ENCODE peak calls at places on chromosomes 1 and 21, in four cellular contexts. L is K562, W is GM12878, R is HCT116. B is an unnamed sample.

GRCh38 chr1:247373721-247374141 is 42.1 kb upstream of the ZNF496 start:
- DNase-seq in L (peak; percentile 32), R (no peak), W (no peak), B (no peak)

GRCh38 chr21:38913120-38913975 is 107.6 kb downstream of the ETS2 start:
- DNase-seq in R (peak; percentile 77), W (no peak), L (peak; percentile 72), B (peak; percentile 79)

GRCh38 chr1:231335663-231336602 is 1.7 kb downstream of the EXOC8 start:
- DNase-seq in R (no peak), W (no peak), L (no peak), B (no peak)

GRCh38 chr1:158053276-158053675 is 59.8 kb downstream of the KIRREL1 start:
- DNase-seq in W (no peak), R (no peak), L (no peak), B (no peak)

GRCh38 chr1:11132571-11133293 is 33.1 kb upstream of the EXOSC10 start:
- DNase-seq in L (no peak), W (no peak), R (no peak), B (no peak)

GRCh38 chr1:2073382-2074230 is 23.4 kb downstream of the PRKCZ start:
- DNase-seq in R (no peak), W (no peak), L (peak; percentile 50), B (no peak)

GRCh38 chr21:38468989-38469388 is 29.3 kb downstream of the ERG start:
- DNase-seq in W (no peak), L (no peak), R (no peak), B (peak; percentile 22)

GRCh38 chr1:244958593-244958992 is 94.2 kb upstream of the HNRNPU start:
- DNase-seq in R (no peak), L (no peak), W (no peak), B (no peak)

GRCh38 chr1:62384276-62385005 is 52.4 kb upstream of the USP1 start:
- DNase-seq in R (no peak), L (no peak), W (no peak), B (no peak)

GRCh38 chr1:26959270-26959669 is 998 bp downstream of the KDF1 start:
- DNase-seq in W (no peak), L (no peak), R (no peak), B (no peak)

DNA sequence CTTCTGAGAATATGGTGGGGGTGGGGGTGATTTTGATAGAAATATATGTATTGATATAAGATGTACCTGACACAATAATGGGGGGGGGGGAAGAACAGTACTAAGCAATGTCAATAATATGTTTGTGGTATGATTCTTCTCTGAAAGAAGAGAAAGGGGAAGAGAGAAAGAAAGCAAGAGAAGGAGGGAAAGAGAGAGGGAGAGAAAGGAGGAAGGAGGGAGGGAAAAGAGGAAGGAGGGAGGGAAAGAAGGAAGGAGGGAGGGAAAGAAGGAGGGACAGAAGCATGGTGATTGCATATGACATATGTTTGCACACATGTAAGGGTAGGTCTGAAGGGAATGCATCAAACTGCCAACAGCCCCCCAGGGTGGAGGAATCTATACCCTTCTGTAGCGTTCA is 119.5 kb upstream of the ZC3H12A start:
- DNase-seq in R (no peak), W (no peak), L (no peak), B (no peak)
- TF ChIP-seq REST in R (no peak), W (no peak), L (no peak), B (no peak)

DNA sequence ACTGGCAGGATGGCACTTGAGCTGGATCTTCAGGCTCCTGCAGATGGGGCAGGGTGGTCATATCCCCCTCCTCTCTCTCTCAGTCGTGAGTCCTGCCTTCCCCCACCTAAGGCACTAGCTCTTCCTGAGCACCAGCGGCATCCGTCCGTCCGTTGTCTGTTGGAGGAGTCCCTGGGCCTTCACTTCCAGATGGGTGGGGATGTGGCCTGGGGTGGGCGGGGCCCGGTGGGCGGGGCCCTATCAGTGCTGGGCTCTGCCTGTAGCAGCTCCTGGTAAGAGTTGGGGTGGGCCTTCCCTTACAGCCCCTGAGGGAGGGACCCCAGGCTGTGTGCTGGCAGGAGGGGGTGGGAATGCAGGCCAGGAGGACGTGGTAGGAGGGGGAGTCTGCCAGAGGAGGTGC is 10.3 kb downstream of the LDLRAD2 start:
- DNase-seq in R (no peak), W (no peak), L (peak; percentile 96), B (no peak)
- TF ChIP-seq CEBPB in R (no peak), W (no peak), L (no peak), B (no peak)

DNA sequence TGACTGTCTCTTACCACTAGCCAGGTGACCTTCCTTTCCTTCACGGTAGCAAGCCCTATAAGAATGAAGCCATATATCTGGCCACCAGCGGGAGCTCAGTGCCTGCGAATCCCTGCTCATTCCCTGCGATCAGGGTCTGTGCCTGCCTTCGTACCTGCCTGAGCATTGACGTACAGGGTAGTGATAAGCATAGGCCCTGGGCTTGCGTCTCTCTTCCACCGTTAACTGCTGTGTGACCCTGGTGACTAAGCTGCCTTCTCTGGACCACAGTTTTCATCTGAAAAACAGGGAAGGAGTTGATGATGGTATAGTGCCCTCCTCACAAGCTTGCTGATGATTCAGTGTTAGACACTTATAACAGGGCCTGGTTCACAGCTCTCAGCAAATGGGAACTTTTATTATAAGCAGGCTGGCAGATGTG is 4.1 kb downstream of the ZC3H12A start:
- DNase-seq in W (no peak), R (no peak), L (no peak), B (peak; percentile 34)
- H3K4me3 ChIP-seq in W (peak overlapping the region; percentile 99), R (no peak overlapping the region), L (peak overlapping the region; percentile 35), B (peak overlapping the region; percentile 85)

GRCh38 chr1:201982082-201982922 is at the start of gene RNPEP:
- DNase-seq in W (no peak), L (peak; percentile 97), R (no peak), B (peak; percentile 58)
- TF ChIP-seq REST in W (no peak), L (no peak), R (no peak), B (no peak)

GRCh38 chr21:34621434-34622000 is 6.6 kb upstream of the RCAN1 start:
- DNase-seq in L (no peak), R (no peak), W (no peak), B (no peak)
- TF ChIP-seq CEBPB in L (no peak), R (no peak), W (no peak), B (no peak)

GRCh38 chr1:173383341-173383740 is 93.8 kb upstream of the PRDX6 start:
- DNase-seq in L (no peak), W (no peak), R (no peak), B (no peak)
- H3K4me3 ChIP-seq in L (no peak overlapping the region), W (no peak overlapping the region), R (no peak overlapping the region), B (no peak overlapping the region)

GRCh38 chr1:76351655-76352054 is 277.1 kb downstream of the ST6GALNAC3 start:
- DNase-seq in W (no peak), L (no peak), R (no peak), B (no peak)

GRCh38 chr1:76352741-76353435 is 278.3 kb downstream of the ST6GALNAC3 start:
- DNase-seq in W (no peak), R (no peak), L (no peak), B (no peak)

DNA sequence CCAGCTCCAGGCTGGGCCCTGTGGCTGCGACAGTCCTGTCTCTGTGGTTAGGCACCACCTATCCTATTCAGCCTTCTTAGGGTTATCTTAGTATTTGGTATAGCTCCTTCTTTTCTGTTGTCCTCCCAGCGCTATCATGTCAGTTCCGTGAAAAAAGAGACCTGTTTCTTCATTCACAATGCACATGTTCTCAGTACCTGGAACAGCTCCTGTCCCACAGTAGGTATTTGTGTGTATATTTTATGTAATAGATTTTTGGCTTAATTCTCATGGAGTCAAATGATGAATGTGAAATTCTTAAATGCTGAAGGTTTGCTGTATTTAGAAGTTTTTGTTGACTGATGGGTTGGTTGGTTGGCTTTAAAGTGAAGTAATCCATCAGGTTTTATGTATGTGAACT is 279.7 kb downstream of the ST6GALNAC3 start:
- DNase-seq in L (no peak), W (no peak), R (no peak), B (no peak)
- TF ChIP-seq REST in L (no peak), W (no peak), R (no peak), B (no peak)